ENCODE peak calls at places on chromosomes 13 and 19, in five cellular contexts. R is adrenal gland, M is foreskin keratinocyte, G is hepatocyte, X is uterus. W is an unnamed sample.
A peak's percentile ranks its signal among the peaks of the same experiment; 100 is the strongest.

GRCh38 chr19:2059422-2060201 is 8.6 kb upstream of the MKNK2 start:
- DNase-seq in R (peak; percentile 92), M (peak; percentile 33), G (peak; percentile 86), X (peak; percentile 62), W (peak; percentile 97)

GRCh38 chr19:4278460-4278901 is 585 bp upstream of the SHD start:
- DNase-seq in R (no peak), M (no peak), G (no peak), X (no peak), W (no peak)

GRCh38 chr13:110444226-110444653 is 117.3 kb downstream of the RAB20 start:
- DNase-seq in R (peak; percentile 55), M (no peak), G (no peak), X (peak; percentile 36), W (peak; percentile 29)

GRCh38 chr19:53076984-53077383 is 26.2 kb downstream of the ZNF160 start:
- DNase-seq in R (peak; percentile 82), M (no peak), G (peak; percentile 78), X (peak; percentile 32), W (no peak)

GRCh38 chr13:28569886-28570285 is 75.0 kb upstream of the FLT1 start:
- DNase-seq in R (no peak), M (no peak), G (no peak), X (no peak), W (no peak)

GRCh38 chr13:35191883-35192282 is 249.8 kb downstream of the NBEA start:
- DNase-seq in R (no peak), M (no peak), G (no peak), X (no peak), W (no peak)

GRCh38 chr13:100139822-100140221 is 50.9 kb downstream of the PCCA start:
- DNase-seq in R (no peak), M (no peak), G (no peak), X (no peak), W (no peak)

GRCh38 chr13:87676254-87677042 is 5.3 kb downstream of the SLITRK5 start:
- DNase-seq in R (no peak), M (no peak), G (no peak), X (no peak), W (no peak)

GRCh38 chr19:29098863-29099481 is 114.0 kb downstream of the UQCRFS1 start:
- DNase-seq in R (peak; percentile 91), M (peak; percentile 39), G (peak; percentile 75), X (peak; percentile 56), W (peak; percentile 13)

GRCh38 chr13:70814684-70815083 is 706.4 kb upstream of the KLHL1 start:
- DNase-seq in R (no peak), M (no peak), G (no peak), X (no peak), W (no peak)

GRCh38 chr13:47175172-47175806 is 278.4 kb upstream of the HTR2A start:
- DNase-seq in R (no peak), M (peak; percentile 81), G (no peak), X (no peak), W (peak; percentile 45)

GRCh38 chr13:73336789-73337188 is 278.0 kb downstream of the KLF5 start:
- DNase-seq in R (no peak), M (peak; percentile 84), G (no peak), X (no peak), W (peak; percentile 62)

GRCh38 chr13:31767175-31767900 is 28.0 kb downstream of the RXFP2 start:
- DNase-seq in R (no peak), M (peak; percentile 63), G (no peak), X (no peak), W (peak; percentile 88)

GRCh38 chr19:29531458-29532025 is 5.7 kb downstream of the VSTM2B start:
- DNase-seq in R (no peak), M (no peak), G (no peak), X (peak; percentile 4), W (no peak)

GRCh38 chr13:106329941-106330340 is 205.5 kb downstream of the EFNB2 start:
- DNase-seq in R (no peak), M (no peak), G (peak; percentile 30), X (no peak), W (no peak)

GRCh38 chr19:15268192-15268927 is 36.1 kb upstream of the EPHX3 start:
- DNase-seq in R (no peak), M (no peak), G (no peak), X (no peak), W (no peak)

GRCh38 chr13:66237411-66238062 is 992.6 kb downstream of the PCDH9 start:
- DNase-seq in R (no peak), M (no peak), G (no peak), X (no peak), W (no peak)

GRCh38 chr13:92103673-92104296 is 705.4 kb downstream of the GPC5 start:
- DNase-seq in R (no peak), M (no peak), G (peak; percentile 13), X (no peak), W (no peak)

GRCh38 chr13:54536112-54536511 is 1507.5 kb downstream of the OLFM4 start:
- DNase-seq in R (no peak), M (no peak), G (peak; percentile 31), X (no peak), W (peak; percentile 18)

GRCh38 chr19:47790398-47790814 is 11.9 kb downstream of the SELENOW start:
- DNase-seq in R (peak; percentile 91), M (no peak), G (peak; percentile 91), X (peak; percentile 75), W (peak; percentile 82)

GRCh38 chr19:21148681-21149080 is 6.8 kb downstream of the ZNF431 start:
- DNase-seq in R (no peak), M (no peak), G (no peak), X (no peak), W (no peak)

GRCh38 chr19:32220951-32221350 is 124.5 kb upstream of the ZNF507 start:
- DNase-seq in R (no peak), M (no peak), G (no peak), X (no peak), W (no peak)

GRCh38 chr19:30277941-30278881 is 94.0 kb upstream of the ZNF536 start:
- DNase-seq in R (no peak), M (no peak), G (no peak), X (no peak), W (no peak)

GRCh38 chr19:14555918-14556661 is 15.8 kb downstream of the NDUFB7 start:
- DNase-seq in R (no peak), M (no peak), G (no peak), X (no peak), W (peak; percentile 74)

GRCh38 chr13:35621989-35622388 is 145.5 kb upstream of the MAB21L1 start:
- DNase-seq in R (no peak), M (peak; percentile 80), G (no peak), X (no peak), W (peak; percentile 2)

GRCh38 chr19:16620018-16620417 is 8.0 kb downstream of the MED26 start:
- DNase-seq in R (no peak), M (no peak), G (no peak), X (no peak), W (no peak)

GRCh38 chr19:1814391-1814790 is 2.3 kb upstream of the ATP8B3 start:
- DNase-seq in R (peak; percentile 36), M (no peak), G (no peak), X (no peak), W (no peak)

DNA sequence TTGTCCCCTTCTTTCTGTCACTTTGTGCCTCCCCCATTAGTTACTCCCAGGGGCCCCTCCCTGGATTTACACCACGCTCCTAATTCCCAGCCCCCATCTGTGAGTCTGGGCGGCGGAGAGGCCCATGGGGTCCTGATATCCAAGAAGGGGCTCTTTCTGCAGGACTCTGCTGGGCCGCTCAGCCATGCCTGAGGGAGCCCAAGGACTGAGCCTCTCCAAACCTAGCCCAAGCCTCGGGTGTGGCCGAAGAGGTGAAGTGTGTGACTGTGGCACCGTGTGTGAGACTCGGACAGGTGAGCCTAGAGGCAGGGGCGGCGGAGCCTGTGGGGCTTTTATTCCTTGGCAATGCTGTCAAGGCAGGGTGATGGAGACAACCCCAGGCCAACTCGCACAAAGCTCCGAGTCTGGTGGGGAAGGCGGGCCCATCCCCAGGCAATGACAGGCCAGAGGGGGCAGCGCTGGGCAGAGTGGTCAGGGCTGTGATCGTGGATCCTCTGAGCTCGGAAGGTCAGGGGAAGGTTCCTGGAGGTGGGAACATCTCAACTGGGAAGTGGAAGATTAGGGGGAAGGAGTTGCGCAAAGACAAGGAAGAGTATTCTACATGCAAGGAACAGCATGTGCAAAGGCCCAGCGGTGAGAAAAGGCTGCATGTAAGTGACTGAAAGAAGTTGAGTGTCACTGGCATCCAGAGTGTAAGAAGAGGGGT is 1.6 kb downstream of the PLEKHG2 start:
- DNase-seq in R (peak; percentile 58), M (no peak), G (peak; percentile 44), X (peak; percentile 47), W (no peak)
- TF ChIP-seq CTCF in R (no peak), M (peak; percentile 36), G (no peak), X (no peak), W (no peak)

GRCh38 chr19:42124386-42124901 is 7.8 kb downstream of the POU2F2 start:
- DNase-seq in R (no peak), M (no peak), G (no peak), X (no peak), W (peak; percentile 52)

GRCh38 chr19:42121666-42122069 is 10.6 kb downstream of the POU2F2 start:
- DNase-seq in R (peak; percentile 45), M (peak; percentile 92), G (no peak), X (no peak), W (peak; percentile 84)

GRCh38 chr19:42121036-42121621 is 11.1 kb downstream of the POU2F2 start:
- DNase-seq in R (no peak), M (no peak), G (no peak), X (no peak), W (no peak)

GRCh38 chr19:42123765-42124164 is 8.5 kb downstream of the POU2F2 start:
- DNase-seq in R (no peak), M (no peak), G (no peak), X (no peak), W (no peak)

GRCh38 chr19:42122691-42123607 is 9.3 kb downstream of the POU2F2 start:
- DNase-seq in R (no peak), M (no peak), G (no peak), X (no peak), W (no peak)
- TF ChIP-seq CTCF in R (no peak), M (peak; percentile 41), G (no peak), X (no peak), W (no peak)

DNA sequence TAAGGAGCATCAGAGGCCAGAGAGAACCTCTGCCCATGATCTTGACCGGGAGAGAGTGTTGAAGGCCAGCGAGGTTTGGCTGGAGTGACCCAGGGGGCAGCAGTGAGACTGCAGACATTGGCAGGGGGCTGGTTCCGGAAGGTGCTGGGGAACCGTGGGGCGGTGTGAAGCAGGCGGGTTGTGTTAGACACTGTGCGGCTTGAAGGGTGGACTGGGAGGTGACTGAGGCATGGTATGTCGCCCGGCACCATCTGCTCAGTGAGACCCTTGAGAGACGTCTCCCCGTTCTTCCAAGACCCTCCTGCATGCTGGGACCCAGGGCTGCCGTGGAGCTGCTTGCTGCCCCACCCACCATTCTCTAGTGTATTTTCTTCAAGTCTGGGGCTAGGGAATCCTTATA is 24.6 kb downstream of the CARM1 start:
- DNase-seq in R (no peak), M (no peak), G (no peak), X (no peak), W (no peak)
- TF ChIP-seq CTCF in R (no peak), M (no peak), G (no peak), X (no peak), W (no peak)

DNA sequence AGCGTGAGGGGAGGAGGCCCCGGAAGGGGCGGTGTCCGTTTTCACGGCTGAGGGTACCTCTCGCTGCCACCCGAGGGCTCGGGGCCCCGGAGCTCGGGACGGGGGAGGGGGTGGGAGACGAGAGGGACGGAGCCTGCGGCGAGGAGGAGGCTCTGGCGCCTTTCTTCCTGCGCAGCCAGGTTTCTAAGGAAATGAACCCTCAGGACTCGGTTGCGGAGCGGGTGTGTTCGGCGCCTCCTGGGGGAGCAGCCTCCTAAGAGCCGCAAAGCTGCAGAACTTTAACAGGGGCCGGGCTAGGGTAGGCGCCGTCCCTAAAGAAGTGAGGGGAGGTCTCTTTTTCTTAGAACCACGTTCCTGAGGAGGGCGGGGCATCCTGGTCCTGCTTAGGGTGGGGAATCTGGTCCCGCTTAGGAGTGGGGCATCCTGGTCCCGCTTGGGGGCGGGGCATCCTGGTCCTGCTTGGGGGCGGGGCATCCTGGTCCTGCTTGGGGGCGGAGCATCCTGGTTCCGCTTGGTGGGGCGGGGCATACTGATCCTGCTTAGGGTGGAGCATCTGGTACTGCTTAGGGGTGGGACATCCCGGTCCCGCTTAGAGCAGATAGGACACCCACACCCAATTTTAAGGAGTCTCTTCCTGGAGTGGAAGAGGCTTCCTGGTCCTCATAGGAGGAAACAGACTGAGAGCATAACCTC is 6.2 kb downstream of the SYT5 start:
- DNase-seq in R (peak; percentile 89), M (peak; percentile 77), G (peak; percentile 56), X (peak; percentile 50), W (peak; percentile 67)
- TF ChIP-seq CTCF in R (no peak), M (peak; percentile 45), G (no peak), X (no peak), W (no peak)

W was measured in MCF 10A.